ENCODE peak calls at places on chromosome 6, in six cellular contexts. V, Z, G, W, O and D are unnamed samples.

GRCh38 chr6:98137391-98137790 is 697.0 kb upstream of the POU3F2 start:
- DNase-seq in G (no peak), V (no peak), O (no peak), Z (no peak), W (peak; percentile 24), D (peak; percentile 88)

GRCh38 chr6:125956506-125957390 is at the start of gene HINT3:
- DNase-seq in V (peak; percentile 98), Z (peak; percentile 98), O (peak; percentile 98), G (peak; percentile 92), W (peak; percentile 97), D (peak; percentile 99)

GRCh38 chr6:133435065-133435728 is 194.0 kb downstream of the EYA4 start:
- DNase-seq in O (peak; percentile 18), V (no peak), Z (no peak), W (no peak), G (no peak), D (no peak)

GRCh38 chr6:51028271-51028670 is 209.6 kb downstream of the TFAP2B start:
- DNase-seq in V (no peak), G (no peak), Z (no peak), O (no peak), W (no peak), D (no peak)

GRCh38 chr6:67475700-67476099 is 1159.4 kb upstream of the ADGRB3 start:
- DNase-seq in V (no peak), O (no peak), W (no peak), G (no peak), Z (no peak), D (no peak)

GRCh38 chr6:150527100-150527499 is 72.6 kb upstream of the PLEKHG1 start:
- DNase-seq in V (no peak), O (no peak), G (no peak), W (no peak), Z (peak; percentile 2), D (no peak)

GRCh38 chr6:37308084-37308817 is 45.5 kb upstream of the RNF8 start:
- DNase-seq in V (no peak), O (peak; percentile 71), G (no peak), W (no peak), Z (peak; percentile 76), D (no peak)

GRCh38 chr6:34059914-34060313 is 86.0 kb downstream of the GRM4 start:
- DNase-seq in W (no peak), Z (no peak), O (no peak), V (no peak), G (no peak), D (no peak)

GRCh38 chr6:120173250-120173649 is 823.7 kb upstream of the MAN1A1 start:
- DNase-seq in G (no peak), W (no peak), Z (no peak), V (no peak), O (no peak), D (no peak)

GRCh38 chr6:87870606-87871005 is 168.6 kb upstream of the AKIRIN2 start:
- DNase-seq in G (no peak), O (no peak), Z (no peak), W (no peak), V (no peak), D (no peak)

GRCh38 chr6:27290065-27290849 is 21.8 kb downstream of the POM121L2 start:
- DNase-seq in O (no peak), Z (peak; percentile 63), G (no peak), V (no peak), W (peak; percentile 79), D (peak; percentile 98)

GRCh38 chr6:35583893-35584688 is 71.4 kb upstream of the TULP1 start:
- DNase-seq in G (peak; percentile 23), W (peak; percentile 56), O (peak; percentile 75), V (peak; percentile 66), Z (peak; percentile 77), D (peak; percentile 76)

GRCh38 chr6:168967556-168967955 is 286.1 kb downstream of the THBS2 start:
- DNase-seq in G (no peak), Z (no peak), W (no peak), V (no peak), O (no peak), D (no peak)

GRCh38 chr6:116400376-116400775 is 29.6 kb downstream of the DSE start:
- DNase-seq in O (no peak), W (no peak), V (no peak), Z (no peak), G (no peak), D (no peak)

GRCh38 chr6:16944601-16945000 is 157.2 kb upstream of the STMND1 start:
- DNase-seq in W (no peak), G (no peak), Z (no peak), O (no peak), V (no peak), D (no peak)

DNA sequence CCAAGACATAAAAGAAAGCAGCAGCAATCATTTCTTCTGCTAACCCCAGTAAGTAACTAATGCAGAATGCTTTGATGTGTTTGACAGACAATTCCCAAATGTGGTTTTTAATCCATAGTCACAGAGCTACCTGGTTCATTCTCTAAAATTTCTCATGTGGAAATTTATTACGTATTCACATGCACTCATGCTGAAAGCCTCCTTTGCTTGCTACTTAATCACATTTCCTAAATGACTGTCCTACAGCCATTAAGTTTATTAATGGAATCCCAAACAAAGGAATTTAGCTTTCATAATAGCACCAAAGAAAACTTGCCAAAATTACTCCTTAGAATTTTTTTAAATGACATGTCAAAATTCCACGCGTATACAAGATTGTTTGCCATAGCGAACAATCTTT is 68.6 kb upstream of the MCHR2 start:
- DNase-seq in V (no peak), Z (no peak), W (no peak), O (no peak), G (no peak), D (no peak)
- H2BK15ac ChIP-seq in V (no peak overlapping the region), Z (no peak overlapping the region), W (no peak overlapping the region), O (no peak overlapping the region), G (no peak overlapping the region), D (no peak overlapping the region)

DNA sequence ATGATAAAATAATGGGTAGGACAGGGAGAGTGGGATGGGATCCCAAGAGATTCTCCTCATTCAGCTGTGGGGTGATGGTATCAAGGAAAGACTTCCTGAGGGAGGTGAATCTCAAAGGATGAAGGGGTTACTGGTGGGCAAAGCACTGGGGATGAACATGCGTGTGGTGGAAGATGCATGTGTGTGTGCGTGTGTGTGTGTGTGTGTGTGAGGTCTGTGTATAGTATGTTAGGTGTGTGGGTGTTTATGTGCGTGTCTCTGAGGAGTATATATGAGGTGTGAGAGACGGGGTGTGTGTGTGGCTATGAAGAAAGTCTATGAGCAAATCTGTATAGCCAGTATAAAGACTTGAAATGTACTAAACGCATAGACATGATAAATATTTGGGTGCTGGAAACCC is 220.0 kb upstream of the MYLIP start:
- DNase-seq in O (no peak), Z (no peak), W (no peak), V (no peak), G (no peak), D (no peak)
- H2BK5ac ChIP-seq in O (no peak overlapping the region), Z (no peak overlapping the region), W (no peak overlapping the region), V (no peak overlapping the region), G (peak overlapping the region; percentile 6), D (no peak overlapping the region)

GRCh38 chr6:154766288-154766687 is 33.1 kb downstream of the SCAF8 start:
- DNase-seq in Z (no peak), W (no peak), O (no peak), V (no peak), G (no peak), D (no peak)
- H3K4ac ChIP-seq in Z (no peak overlapping the region), W (no peak overlapping the region), O (no peak overlapping the region), V (no peak overlapping the region), G (no peak overlapping the region), D (no peak overlapping the region)

DNA sequence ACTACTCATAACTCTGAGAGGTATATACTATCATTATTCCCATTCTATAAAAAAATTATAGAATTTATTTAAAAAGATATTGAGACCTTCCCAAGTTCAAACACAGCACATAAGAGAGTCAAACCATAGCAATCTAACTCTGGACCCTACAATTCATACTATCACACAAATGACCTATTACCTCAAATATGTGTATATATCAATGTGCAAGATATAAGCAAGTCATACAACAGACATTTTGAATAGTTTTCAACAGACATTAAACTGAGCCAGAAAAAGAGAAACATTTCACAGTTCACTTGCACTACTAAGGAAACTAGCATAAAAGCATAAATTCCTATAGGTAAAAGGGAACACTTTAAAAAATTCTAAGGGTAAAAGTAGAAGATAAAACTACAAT is 11.7 kb downstream of the PHIP start:
- DNase-seq in V (no peak), G (no peak), O (no peak), W (no peak), Z (peak; percentile 57), D (no peak)
- H2BK15ac ChIP-seq in V (no peak overlapping the region), G (no peak overlapping the region), O (no peak overlapping the region), W (no peak overlapping the region), Z (no peak overlapping the region), D (no peak overlapping the region)